ENCODE peak calls at places on chromosome 21, in eight cellular contexts. One of them, this sample, is unnamed.
A peak's percentile ranks its signal among the peaks of the same experiment; 100 is the strongest.

GRCh38 chr21:46214478-46215340 is 13.9 kb downstream of the LSS start:
- DNase-seq in left lung: no peak
- DNase-seq in lung: no peak
- DNase-seq in DND-41: no peak
- DNase-seq in thoracic aorta: no peak
- DNase-seq in HepG2: no peak
- DNase-seq in CD8-positive, alpha-beta memory T cell: no peak
- DNase-seq in IMR-90: no peak
- DNase-seq in this sample: no peak

GRCh38 chr21:33414068-33414467 is 10.9 kb downstream of the IFNGR2 start:
- DNase-seq in left lung: no peak
- DNase-seq in lung: no peak
- DNase-seq in DND-41: no peak
- DNase-seq in thoracic aorta: no peak
- DNase-seq in HepG2: no peak
- DNase-seq in CD8-positive, alpha-beta memory T cell: no peak
- DNase-seq in IMR-90: no peak
- DNase-seq in this sample: no peak

GRCh38 chr21:25254491-25255174 is 352.6 kb downstream of the MRPL39 start:
- DNase-seq in left lung: no peak
- DNase-seq in lung: no peak
- DNase-seq in DND-41: no peak
- DNase-seq in thoracic aorta: no peak
- DNase-seq in HepG2: no peak
- DNase-seq in CD8-positive, alpha-beta memory T cell: no peak
- DNase-seq in IMR-90: no peak
- DNase-seq in this sample: no peak

GRCh38 chr21:36200089-36200561 is 43.5 kb downstream of the DOP1B start:
- DNase-seq in left lung: peak; percentile 32
- DNase-seq in lung: no peak
- DNase-seq in DND-41: no peak
- DNase-seq in thoracic aorta: no peak
- DNase-seq in HepG2: no peak
- DNase-seq in CD8-positive, alpha-beta memory T cell: no peak
- DNase-seq in IMR-90: no peak
- DNase-seq in this sample: no peak

GRCh38 chr21:42688841-42689371 is 35.5 kb downstream of the PDE9A start:
- DNase-seq in left lung: no peak
- DNase-seq in lung: no peak
- DNase-seq in DND-41: no peak
- DNase-seq in thoracic aorta: no peak
- DNase-seq in HepG2: no peak
- DNase-seq in CD8-positive, alpha-beta memory T cell: no peak
- DNase-seq in IMR-90: no peak
- DNase-seq in this sample: no peak

GRCh38 chr21:25934771-25935224 is 200.0 kb downstream of the GABPA start:
- DNase-seq in left lung: peak; percentile 60
- DNase-seq in lung: peak; percentile 68
- DNase-seq in DND-41: no peak
- DNase-seq in thoracic aorta: peak; percentile 65
- DNase-seq in HepG2: peak; percentile 44
- DNase-seq in CD8-positive, alpha-beta memory T cell: no peak
- DNase-seq in IMR-90: peak; percentile 99
- DNase-seq in this sample: no peak

GRCh38 chr21:17370263-17370662 is 142.6 kb upstream of the CXADR start:
- DNase-seq in left lung: peak; percentile 52
- DNase-seq in lung: peak; percentile 52
- DNase-seq in DND-41: no peak
- DNase-seq in thoracic aorta: no peak
- DNase-seq in HepG2: no peak
- DNase-seq in CD8-positive, alpha-beta memory T cell: no peak
- DNase-seq in IMR-90: no peak
- DNase-seq in this sample: no peak

GRCh38 chr21:20570824-20571232 is 427.4 kb upstream of the NCAM2 start:
- DNase-seq in left lung: no peak
- DNase-seq in lung: no peak
- DNase-seq in DND-41: no peak
- DNase-seq in thoracic aorta: no peak
- DNase-seq in HepG2: no peak
- DNase-seq in CD8-positive, alpha-beta memory T cell: no peak
- DNase-seq in IMR-90: no peak
- DNase-seq in this sample: no peak

GRCh38 chr21:23968722-23969647 is 1638.3 kb downstream of the MRPL39 start:
- DNase-seq in left lung: no peak
- DNase-seq in lung: no peak
- DNase-seq in DND-41: peak; percentile 92
- DNase-seq in thoracic aorta: no peak
- DNase-seq in HepG2: no peak
- DNase-seq in CD8-positive, alpha-beta memory T cell: peak; percentile 62
- DNase-seq in IMR-90: peak; percentile 26
- DNase-seq in this sample: peak; percentile 82

GRCh38 chr21:42939581-42940413 is 14.4 kb upstream of the ERVH48-1 start:
- DNase-seq in left lung: peak; percentile 57
- DNase-seq in lung: peak; percentile 84
- DNase-seq in DND-41: no peak
- DNase-seq in thoracic aorta: peak; percentile 56
- DNase-seq in HepG2: peak; percentile 27
- DNase-seq in CD8-positive, alpha-beta memory T cell: no peak
- DNase-seq in IMR-90: peak; percentile 99
- DNase-seq in this sample: no peak

GRCh38 chr21:36854391-36854790 is 112.1 kb downstream of the HLCS start:
- DNase-seq in left lung: no peak
- DNase-seq in lung: no peak
- DNase-seq in DND-41: peak; percentile 59
- DNase-seq in thoracic aorta: no peak
- DNase-seq in HepG2: peak; percentile 52
- DNase-seq in CD8-positive, alpha-beta memory T cell: no peak
- DNase-seq in IMR-90: peak; percentile 34
- DNase-seq in this sample: no peak

GRCh38 chr21:8992731-8993174 is 1528.6 kb upstream of the TPTE start:
- DNase-seq in left lung: no peak
- DNase-seq in lung: no peak
- DNase-seq in DND-41: no peak
- DNase-seq in thoracic aorta: no peak
- DNase-seq in HepG2: peak; percentile 95
- DNase-seq in CD8-positive, alpha-beta memory T cell: no peak
- DNase-seq in IMR-90: no peak
- DNase-seq in this sample: no peak

GRCh38 chr21:27423073-27423472 is 456.2 kb upstream of the ADAMTS5 start:
- DNase-seq in left lung: peak; percentile 48
- DNase-seq in lung: peak; percentile 36
- DNase-seq in DND-41: no peak
- DNase-seq in thoracic aorta: peak; percentile 20
- DNase-seq in HepG2: no peak
- DNase-seq in CD8-positive, alpha-beta memory T cell: no peak
- DNase-seq in IMR-90: peak; percentile 95
- DNase-seq in this sample: no peak

GRCh38 chr21:43318841-43319781 is 107.8 kb downstream of the SIK1 start:
- DNase-seq in left lung: no peak
- DNase-seq in lung: no peak
- DNase-seq in DND-41: no peak
- DNase-seq in thoracic aorta: no peak
- DNase-seq in HepG2: no peak
- DNase-seq in CD8-positive, alpha-beta memory T cell: no peak
- DNase-seq in IMR-90: peak; percentile 87
- DNase-seq in this sample: no peak

GRCh38 chr21:43611598-43612369 is 47.5 kb downstream of the HSF2BP start:
- DNase-seq in left lung: peak; percentile 51
- DNase-seq in lung: peak; percentile 54
- DNase-seq in DND-41: no peak
- DNase-seq in thoracic aorta: no peak
- DNase-seq in HepG2: peak; percentile 75
- DNase-seq in CD8-positive, alpha-beta memory T cell: no peak
- DNase-seq in IMR-90: peak; percentile 95
- DNase-seq in this sample: no peak

GRCh38 chr21:42811960-42812359 is 67.4 kb downstream of the WDR4 start:
- DNase-seq in left lung: no peak
- DNase-seq in lung: no peak
- DNase-seq in DND-41: no peak
- DNase-seq in thoracic aorta: no peak
- DNase-seq in HepG2: no peak
- DNase-seq in CD8-positive, alpha-beta memory T cell: no peak
- DNase-seq in IMR-90: no peak
- DNase-seq in this sample: no peak

GRCh38 chr21:26061437-26061836 is 109.1 kb downstream of the APP start:
- DNase-seq in left lung: no peak
- DNase-seq in lung: no peak
- DNase-seq in DND-41: no peak
- DNase-seq in thoracic aorta: no peak
- DNase-seq in HepG2: no peak
- DNase-seq in CD8-positive, alpha-beta memory T cell: no peak
- DNase-seq in IMR-90: peak; percentile 71
- DNase-seq in this sample: no peak

GRCh38 chr21:43913928-43914327 is 48.9 kb downstream of the AGPAT3 start:
- DNase-seq in left lung: no peak
- DNase-seq in lung: no peak
- DNase-seq in DND-41: peak; percentile 26
- DNase-seq in thoracic aorta: no peak
- DNase-seq in HepG2: no peak
- DNase-seq in CD8-positive, alpha-beta memory T cell: no peak
- DNase-seq in IMR-90: peak; percentile 64
- DNase-seq in this sample: no peak

GRCh38 chr21:44011123-44011773 is 861 bp upstream of the TRAPPC10 start:
- DNase-seq in left lung: no peak
- DNase-seq in lung: no peak
- DNase-seq in DND-41: no peak
- DNase-seq in thoracic aorta: no peak
- DNase-seq in HepG2: no peak
- DNase-seq in CD8-positive, alpha-beta memory T cell: no peak
- DNase-seq in IMR-90: no peak
- DNase-seq in this sample: no peak

DNA sequence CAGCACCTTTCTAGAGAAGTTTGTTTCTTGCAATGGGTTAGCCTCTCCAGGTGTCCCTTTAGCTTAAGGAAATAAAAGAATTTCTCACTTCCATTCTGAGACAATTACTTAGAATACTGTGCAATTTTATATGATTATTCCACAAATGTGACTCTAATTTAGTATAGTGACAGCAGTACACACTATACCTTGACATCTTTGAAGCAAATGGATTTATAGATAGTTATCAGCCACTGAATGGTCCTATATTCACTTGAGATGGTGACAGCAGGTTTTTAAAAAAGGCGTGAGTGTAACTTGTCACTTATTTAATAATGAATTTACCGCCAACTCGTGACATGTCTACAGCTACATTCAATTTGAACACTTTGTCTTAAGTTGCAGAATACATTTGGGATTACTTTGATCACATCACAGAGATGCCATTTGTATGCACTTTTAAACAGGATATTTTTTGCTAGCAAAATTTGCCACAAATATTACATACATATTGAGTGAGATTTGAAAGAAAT is 71.6 kb downstream of the USP25 start:
- DNase-seq in left lung: no peak
- DNase-seq in lung: no peak
- DNase-seq in DND-41: no peak
- DNase-seq in thoracic aorta: no peak
- DNase-seq in HepG2: no peak
- DNase-seq in CD8-positive, alpha-beta memory T cell: no peak
- DNase-seq in IMR-90: no peak
- DNase-seq in this sample: no peak
- H3K27ac ChIP-seq in left lung: no peak overlapping the region
- H3K27ac ChIP-seq in lung: no peak overlapping the region
- H3K27ac ChIP-seq in DND-41: no peak overlapping the region
- H3K27ac ChIP-seq in thoracic aorta: no peak overlapping the region
- H3K27ac ChIP-seq in HepG2: no peak overlapping the region
- H3K27ac ChIP-seq in CD8-positive, alpha-beta memory T cell: no peak overlapping the region
- H3K27ac ChIP-seq in IMR-90: no peak overlapping the region
- H3K27ac ChIP-seq in this sample: no peak overlapping the region

GRCh38 chr21:34843562-34843961 is 174.8 kb downstream of the CLIC6 start:
- DNase-seq in left lung: no peak
- DNase-seq in lung: no peak
- DNase-seq in DND-41: no peak
- DNase-seq in thoracic aorta: no peak
- DNase-seq in HepG2: no peak
- DNase-seq in CD8-positive, alpha-beta memory T cell: no peak
- DNase-seq in IMR-90: peak; percentile 49
- DNase-seq in this sample: no peak
- H3K4me1 ChIP-seq in left lung: peaks cover 99% of the 10 kb centered on the region
- H3K4me1 ChIP-seq in lung: no peaks in the 10 kb centered on the region
- H3K4me1 ChIP-seq in DND-41: no peaks in the 10 kb centered on the region
- H3K4me1 ChIP-seq in thoracic aorta: peaks cover 38% of the 10 kb centered on the region
- H3K4me1 ChIP-seq in HepG2: peaks cover 26% of the 10 kb centered on the region
- H3K4me1 ChIP-seq in CD8-positive, alpha-beta memory T cell: peaks cover 22% of the 10 kb centered on the region
- H3K4me1 ChIP-seq in IMR-90: peaks cover 45% of the 10 kb centered on the region
- H3K4me1 ChIP-seq in this sample: peaks cover 51% of the 10 kb centered on the region

DNA sequence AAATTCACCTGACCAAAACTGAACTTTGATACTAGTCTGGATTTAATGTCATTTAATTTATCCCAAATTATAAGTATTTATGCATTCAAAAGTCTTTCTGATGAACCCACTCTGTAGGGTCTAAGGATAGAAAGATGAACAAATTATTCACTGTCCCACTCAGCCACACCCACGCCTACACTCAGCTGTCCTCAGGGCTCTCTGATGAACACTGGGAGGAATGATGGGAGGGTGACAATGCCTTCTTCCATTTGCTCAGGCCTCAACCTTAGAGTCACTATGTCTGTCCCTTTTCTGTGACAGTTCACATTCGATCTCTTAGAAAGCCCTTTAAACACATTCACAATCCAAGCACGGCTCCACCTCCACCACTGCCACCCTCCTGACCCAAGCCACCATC is 41.8 kb downstream of the KCNJ6 start:
- DNase-seq in left lung: no peak
- DNase-seq in lung: no peak
- DNase-seq in DND-41: no peak
- DNase-seq in thoracic aorta: no peak
- DNase-seq in HepG2: no peak
- DNase-seq in CD8-positive, alpha-beta memory T cell: no peak
- DNase-seq in IMR-90: no peak
- DNase-seq in this sample: no peak
- H3K27ac ChIP-seq in left lung: no peak overlapping the region
- H3K27ac ChIP-seq in lung: no peak overlapping the region
- H3K27ac ChIP-seq in DND-41: no peak overlapping the region
- H3K27ac ChIP-seq in thoracic aorta: no peak overlapping the region
- H3K27ac ChIP-seq in HepG2: no peak overlapping the region
- H3K27ac ChIP-seq in CD8-positive, alpha-beta memory T cell: no peak overlapping the region
- H3K27ac ChIP-seq in IMR-90: no peak overlapping the region
- H3K27ac ChIP-seq in this sample: no peak overlapping the region

DNA sequence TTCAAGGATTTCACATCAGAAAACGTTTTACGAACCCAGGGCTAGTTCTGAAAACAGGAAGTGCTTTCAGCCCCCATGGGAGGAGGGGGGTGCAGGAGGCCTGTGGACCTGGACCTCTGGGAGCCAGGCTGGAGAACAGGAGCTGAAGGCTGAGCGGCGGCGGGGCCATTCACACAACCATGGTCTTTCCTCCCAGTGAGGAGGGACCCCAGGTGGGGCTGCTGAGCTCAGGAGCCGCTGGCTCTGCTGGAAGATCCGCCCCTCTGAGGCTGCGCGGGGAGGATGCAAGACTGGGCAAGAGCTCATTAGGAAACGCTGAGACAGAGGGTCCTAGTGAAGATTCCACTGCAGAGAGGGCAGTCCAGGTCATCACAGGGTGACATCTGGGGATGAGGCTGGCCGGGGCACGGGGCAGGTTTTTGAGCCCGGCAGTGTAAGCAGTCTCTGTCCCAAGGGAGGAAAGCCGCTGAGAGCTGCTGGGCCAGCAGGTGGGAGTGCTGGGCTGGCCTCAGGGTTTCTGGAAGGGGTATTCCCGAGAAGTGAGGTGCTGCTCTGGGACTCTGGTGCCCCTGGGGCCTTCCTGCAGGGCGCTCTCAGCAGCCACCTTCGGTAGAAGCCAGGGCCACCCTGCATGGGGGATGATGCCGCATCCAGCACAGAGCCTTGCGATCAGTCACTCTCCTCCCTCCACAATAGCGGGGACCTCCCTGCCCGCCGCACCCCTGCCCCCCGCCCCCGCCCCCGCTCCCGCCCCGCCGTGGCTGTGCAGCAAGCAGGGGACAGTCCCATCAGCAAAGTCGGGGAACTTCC is 7.5 kb downstream of the MX2 start:
- DNase-seq in left lung: no peak
- DNase-seq in lung: no peak
- DNase-seq in DND-41: peak; percentile 66
- DNase-seq in thoracic aorta: no peak
- DNase-seq in HepG2: peak; percentile 40
- DNase-seq in CD8-positive, alpha-beta memory T cell: peak; percentile 14
- DNase-seq in IMR-90: no peak
- DNase-seq in this sample: peak; percentile 65
- H3K4me1 ChIP-seq in left lung: peaks cover 56% of the 10 kb centered on the region
- H3K4me1 ChIP-seq in lung: no peaks in the 10 kb centered on the region
- H3K4me1 ChIP-seq in DND-41: peaks cover 61% of the 10 kb centered on the region
- H3K4me1 ChIP-seq in thoracic aorta: peaks cover 13% of the 10 kb centered on the region
- H3K4me1 ChIP-seq in HepG2: peaks cover 56% of the 10 kb centered on the region
- H3K4me1 ChIP-seq in CD8-positive, alpha-beta memory T cell: peaks cover 56% of the 10 kb centered on the region
- H3K4me1 ChIP-seq in IMR-90: peaks cover 4% of the 10 kb centered on the region
- H3K4me1 ChIP-seq in this sample: peaks cover 68% of the 10 kb centered on the region

This sample was measured in CD4-positive, alpha-beta memory T cell.